ENCODE peak calls at places on chromosome 7, in seven cellular contexts. One of them, this sample, is unnamed.

GRCh38 chr7:151773795-151774194 is 103.1 kb downstream of the PRKAG2 start:
- DNase-seq in activated CD8-positive, alpha-beta memory T cell treated with anti-CD3 and anti-CD28 coated beads, Interleukin-2, amount 10 ng/mL, durations not matched to agents 7 days and 5 days: no peak
- DNase-seq in Calu3: no peak
- DNase-seq in AG04450: no peak
- DNase-seq in lower leg skin: no peak
- DNase-seq in left ventricle myocardium inferior: no peak
- DNase-seq in COLO829: no peak
- DNase-seq in this sample: no peak

GRCh38 chr7:96837583-96837982 is 127.9 kb upstream of the SEM1 start:
- DNase-seq in activated CD8-positive, alpha-beta memory T cell treated with anti-CD3 and anti-CD28 coated beads, Interleukin-2, amount 10 ng/mL, durations not matched to agents 7 days and 5 days: peak; percentile 70
- DNase-seq in Calu3: no peak
- DNase-seq in AG04450: no peak
- DNase-seq in lower leg skin: no peak
- DNase-seq in left ventricle myocardium inferior: no peak
- DNase-seq in COLO829: no peak
- DNase-seq in this sample: no peak

GRCh38 chr7:23333671-23334246 is 34.6 kb downstream of the MALSU1 start:
- DNase-seq in activated CD8-positive, alpha-beta memory T cell treated with anti-CD3 and anti-CD28 coated beads, Interleukin-2, amount 10 ng/mL, durations not matched to agents 7 days and 5 days: no peak
- DNase-seq in Calu3: no peak
- DNase-seq in AG04450: peak; percentile 67
- DNase-seq in lower leg skin: peak; percentile 45
- DNase-seq in left ventricle myocardium inferior: peak; percentile 19
- DNase-seq in COLO829: peak; percentile 79
- DNase-seq in this sample: no peak

GRCh38 chr7:102450242-102450641 is 14.4 kb downstream of the ALKBH4 start:
- DNase-seq in activated CD8-positive, alpha-beta memory T cell treated with anti-CD3 and anti-CD28 coated beads, Interleukin-2, amount 10 ng/mL, durations not matched to agents 7 days and 5 days: no peak
- DNase-seq in Calu3: peak; percentile 23
- DNase-seq in AG04450: no peak
- DNase-seq in lower leg skin: no peak
- DNase-seq in left ventricle myocardium inferior: no peak
- DNase-seq in COLO829: no peak
- DNase-seq in this sample: no peak

GRCh38 chr7:19181634-19182033 is 36.4 kb upstream of the FERD3L start:
- DNase-seq in activated CD8-positive, alpha-beta memory T cell treated with anti-CD3 and anti-CD28 coated beads, Interleukin-2, amount 10 ng/mL, durations not matched to agents 7 days and 5 days: no peak
- DNase-seq in Calu3: no peak
- DNase-seq in AG04450: no peak
- DNase-seq in lower leg skin: no peak
- DNase-seq in left ventricle myocardium inferior: no peak
- DNase-seq in COLO829: no peak
- DNase-seq in this sample: no peak

GRCh38 chr7:151637781-151638261 is 118.1 kb upstream of the RHEB start:
- DNase-seq in activated CD8-positive, alpha-beta memory T cell treated with anti-CD3 and anti-CD28 coated beads, Interleukin-2, amount 10 ng/mL, durations not matched to agents 7 days and 5 days: no peak
- DNase-seq in Calu3: no peak
- DNase-seq in AG04450: peak; percentile 26
- DNase-seq in lower leg skin: no peak
- DNase-seq in left ventricle myocardium inferior: no peak
- DNase-seq in COLO829: no peak
- DNase-seq in this sample: peak; percentile 69

GRCh38 chr7:129768614-129769399 is 157.3 kb downstream of the NRF1 start:
- DNase-seq in activated CD8-positive, alpha-beta memory T cell treated with anti-CD3 and anti-CD28 coated beads, Interleukin-2, amount 10 ng/mL, durations not matched to agents 7 days and 5 days: no peak
- DNase-seq in Calu3: no peak
- DNase-seq in AG04450: no peak
- DNase-seq in lower leg skin: no peak
- DNase-seq in left ventricle myocardium inferior: no peak
- DNase-seq in COLO829: no peak
- DNase-seq in this sample: no peak

GRCh38 chr7:123455965-123456364 is 78.4 kb downstream of the IQUB start:
- DNase-seq in activated CD8-positive, alpha-beta memory T cell treated with anti-CD3 and anti-CD28 coated beads, Interleukin-2, amount 10 ng/mL, durations not matched to agents 7 days and 5 days: no peak
- DNase-seq in Calu3: no peak
- DNase-seq in AG04450: no peak
- DNase-seq in lower leg skin: no peak
- DNase-seq in left ventricle myocardium inferior: no peak
- DNase-seq in COLO829: no peak
- DNase-seq in this sample: no peak

GRCh38 chr7:40560672-40561071 is 425.9 kb downstream of the SUGCT start:
- DNase-seq in activated CD8-positive, alpha-beta memory T cell treated with anti-CD3 and anti-CD28 coated beads, Interleukin-2, amount 10 ng/mL, durations not matched to agents 7 days and 5 days: no peak
- DNase-seq in Calu3: no peak
- DNase-seq in AG04450: no peak
- DNase-seq in lower leg skin: no peak
- DNase-seq in left ventricle myocardium inferior: no peak
- DNase-seq in COLO829: no peak
- DNase-seq in this sample: no peak

GRCh38 chr7:158606671-158607424 is 19.2 kb upstream of the PTPRN2 start:
- DNase-seq in activated CD8-positive, alpha-beta memory T cell treated with anti-CD3 and anti-CD28 coated beads, Interleukin-2, amount 10 ng/mL, durations not matched to agents 7 days and 5 days: no peak
- DNase-seq in Calu3: no peak
- DNase-seq in AG04450: no peak
- DNase-seq in lower leg skin: no peak
- DNase-seq in left ventricle myocardium inferior: no peak
- DNase-seq in COLO829: no peak
- DNase-seq in this sample: no peak

This sample was measured in BE2C.